ENCODE peak calls at places on chromosomes 6 and 20, in four cellular contexts. X is neuronal stem cell, B is transverse colon, G is left ventricle myocardium inferior. D is an unnamed sample.

GRCh38 chr6:38262041-38262440 is 377.7 kb downstream of the BTBD9 start:
- DNase-seq in X (peak; percentile 35), B (no peak), G (no peak), D (no peak)

GRCh38 chr6:45881705-45882435 is 133.8 kb downstream of the CLIC5 start:
- DNase-seq in X (no peak), B (no peak), G (no peak), D (no peak)

GRCh38 chr6:11393713-11394627 is 143.6 kb upstream of the TMEM170B start:
- DNase-seq in X (no peak), B (no peak), G (no peak), D (no peak)

GRCh38 chr6:127971945-127972391 is 71.1 kb upstream of the THEMIS start:
- DNase-seq in X (no peak), B (no peak), G (no peak), D (peak; percentile 39)

GRCh38 chr6:36235309-36235708 is 34.6 kb upstream of the PNPLA1 start:
- DNase-seq in X (no peak), B (no peak), G (no peak), D (no peak)

GRCh38 chr20:52923123-52923543 is 49.0 kb upstream of the TSHZ2 start:
- DNase-seq in X (peak; percentile 76), B (no peak), G (no peak), D (no peak)

GRCh38 chr6:157629220-157629619 is 193.8 kb upstream of the SNX9 start:
- DNase-seq in X (no peak), B (no peak), G (no peak), D (no peak)

GRCh38 chr20:53609501-53610445 is 16.1 kb upstream of the ZNF217 start:
- DNase-seq in X (no peak), B (peak; percentile 66), G (peak; percentile 41), D (peak; percentile 65)

GRCh38 chr6:160398674-160399271 is 50.6 kb downstream of the SLC22A3 start:
- DNase-seq in X (no peak), B (no peak), G (no peak), D (no peak)

GRCh38 chr20:39266989-39267388 is 304.8 kb downstream of the DHX35 start:
- DNase-seq in X (no peak), B (no peak), G (no peak), D (no peak)

DNA sequence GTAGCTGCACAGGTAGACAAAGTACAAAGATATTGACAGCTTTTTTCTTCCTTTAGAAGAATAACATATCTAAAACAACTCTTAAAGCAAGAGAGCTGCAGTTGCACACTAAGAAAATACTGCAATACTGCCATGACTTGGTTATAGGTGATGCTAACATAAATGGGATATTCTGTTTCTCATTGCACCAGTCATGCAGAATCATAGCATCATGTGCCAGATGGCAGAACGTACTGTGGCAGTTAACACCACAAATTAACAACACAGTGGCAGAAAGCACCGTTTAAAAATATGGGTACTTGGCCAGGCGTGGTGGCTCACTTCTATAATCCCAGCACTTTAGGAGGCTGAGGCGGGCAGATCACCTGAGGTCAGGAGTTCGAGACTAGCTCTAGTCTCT is 7.4 kb downstream of the ASXL1 start:
- DNase-seq in X (no peak), B (no peak), G (no peak), D (no peak)
- H3K4me1 ChIP-seq in X (peaks cover 17% of the 10 kb centered on the region), B (peaks cover 51% of the 10 kb centered on the region), G (peaks cover 82% of the 10 kb centered on the region), D (peaks cover 37% of the 10 kb centered on the region)

GRCh38 chr20:36872857-36873256 is 3.1 kb upstream of the TLDC2 start:
- DNase-seq in X (no peak), B (no peak), G (no peak), D (no peak)
- H3K4me3 ChIP-seq in X (no peak overlapping the region), B (no peak overlapping the region), G (no peak overlapping the region), D (no peak overlapping the region)

DNA sequence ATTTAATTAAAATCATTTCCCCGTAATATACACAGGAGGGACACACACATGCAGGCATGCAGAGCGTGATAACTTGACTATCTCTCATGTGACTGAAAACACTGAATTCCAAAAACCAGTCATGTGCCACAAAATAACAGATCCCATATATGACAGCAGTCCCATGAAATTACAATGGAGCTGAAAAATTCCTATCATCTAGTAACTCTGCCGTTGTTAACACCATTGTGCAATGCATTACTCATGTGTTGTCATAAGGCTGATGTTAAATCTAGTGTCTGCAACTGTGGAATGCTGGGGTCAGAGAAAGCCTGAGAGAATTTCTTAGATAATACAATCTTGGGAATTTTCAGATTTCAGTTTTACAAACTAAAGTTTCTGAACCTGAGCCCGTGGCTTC is 70.3 kb downstream of the LYRM4 start:
- DNase-seq in X (no peak), B (no peak), G (no peak), D (no peak)
- H3K27ac ChIP-seq in X (no peak overlapping the region), B (no peak overlapping the region), G (no peak overlapping the region), D (no peak overlapping the region)

GRCh38 chr6:137869781-137870180 is 2.7 kb downstream of the TNFAIP3 start:
- DNase-seq in X (no peak), B (no peak), G (no peak), D (no peak)

GRCh38 chr6:137871299-137871698 is 4.2 kb downstream of the TNFAIP3 start:
- DNase-seq in X (no peak), B (no peak), G (no peak), D (no peak)

GRCh38 chr6:137870744-137871247 is 3.7 kb downstream of the TNFAIP3 start:
- DNase-seq in X (no peak), B (no peak), G (no peak), D (peak; percentile 38)

GRCh38 chr6:137868721-137869631 is 1.9 kb downstream of the TNFAIP3 start:
- DNase-seq in X (no peak), B (no peak), G (no peak), D (no peak)

GRCh38 chr6:137870286-137870685 is 3.2 kb downstream of the TNFAIP3 start:
- DNase-seq in X (no peak), B (no peak), G (no peak), D (no peak)
- H3K4me1 ChIP-seq in X (no peaks in the 10 kb centered on the region), B (peaks cover 54% of the 10 kb centered on the region), G (peaks cover 84% of the 10 kb centered on the region), D (peaks cover 24% of the 10 kb centered on the region)

DNA sequence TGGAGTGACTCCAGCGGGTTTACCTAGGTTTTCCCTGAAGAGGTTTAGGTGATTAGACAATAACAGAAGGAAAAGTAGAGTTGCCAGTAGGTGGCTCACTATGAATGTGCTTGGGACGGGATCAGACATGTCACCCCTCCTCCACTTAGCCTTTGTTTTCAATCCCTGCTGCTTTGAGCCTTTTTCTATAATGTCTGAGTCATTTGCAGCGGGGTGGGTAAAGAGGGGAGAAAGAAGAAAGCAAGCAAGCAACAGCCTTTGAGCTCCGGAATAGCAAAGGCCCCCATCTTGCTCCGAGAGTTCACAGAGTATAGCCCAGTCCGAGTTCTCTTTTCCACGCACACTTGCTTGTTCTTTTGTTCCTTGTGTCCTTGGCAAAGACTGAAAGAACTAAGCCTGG is 129.1 kb downstream of the PACRG start:
- DNase-seq in X (peak; percentile 87), B (peak; percentile 11), G (no peak), D (no peak)
- H3K4me3 ChIP-seq in X (no peak overlapping the region), B (peak overlapping the region; percentile 30), G (peak overlapping the region; percentile 54), D (no peak overlapping the region)